ENCODE peak calls at places on chromosomes 7 and 10, in five cellular contexts. X, N, W, P and C are unnamed samples.
A peak's percentile ranks its signal among the peaks of the same experiment; 100 is the strongest.

GRCh38 chr10:79178614-79179403 is 110.0 kb downstream of the ZMIZ1 start:
- DNase-seq in X (peak; percentile 85), N (no peak), W (no peak), P (peak; percentile 91), C (peak; percentile 98)

GRCh38 chr10:97028126-97028831 is 157.5 kb downstream of the SLIT1 start:
- DNase-seq in X (no peak), N (no peak), W (no peak), P (peak; percentile 12), C (no peak)

GRCh38 chr10:19730071-19730470 is 86.2 kb upstream of the PLXDC2 start:
- DNase-seq in X (no peak), N (no peak), W (no peak), P (peak; percentile 77), C (no peak)

GRCh38 chr7:156929789-156930539 is 19.5 kb upstream of the NOM1 start:
- DNase-seq in X (no peak), N (no peak), W (peak; percentile 25), P (no peak), C (no peak)

GRCh38 chr7:40000734-40001315 is 50.8 kb downstream of the CDK13 start:
- DNase-seq in X (no peak), N (no peak), W (no peak), P (peak; percentile 41), C (no peak)

GRCh38 chr7:27611043-27611442 is 51.6 kb downstream of the HIBADH start:
- DNase-seq in X (peak; percentile 34), N (no peak), W (no peak), P (no peak), C (no peak)

GRCh38 chr7:104388222-104388621 is 59.8 kb downstream of the LHFPL3 start:
- DNase-seq in X (no peak), N (no peak), W (no peak), P (no peak), C (no peak)

GRCh38 chr7:21944616-21945373 is 904 bp downstream of the CDCA7L start:
- DNase-seq in X (peak; percentile 30), N (no peak), W (peak; percentile 7), P (peak; percentile 18), C (no peak)

GRCh38 chr10:44801383-44802327 is 109.5 kb upstream of the TMEM72 start:
- DNase-seq in X (peak; percentile 91), N (no peak), W (no peak), P (peak; percentile 98), C (no peak)

GRCh38 chr10:3972460-3973366 is 187.7 kb upstream of the KLF6 start:
- DNase-seq in X (no peak), N (peak; percentile 8), W (peak; percentile 20), P (no peak), C (no peak)

GRCh38 chr7:63047546-63047945 is 951.1 kb upstream of the ZNF722 start:
- DNase-seq in X (no peak), N (no peak), W (no peak), P (no peak), C (no peak)

GRCh38 chr10:133400624-133401424 is 6.9 kb downstream of the MTG1 start:
- DNase-seq in X (no peak), N (no peak), W (no peak), P (no peak), C (no peak)

GRCh38 chr7:95155965-95156364 is 168.4 kb downstream of the PON1 start:
- DNase-seq in X (no peak), N (no peak), W (no peak), P (no peak), C (no peak)

GRCh38 chr7:33091111-33091531 is 18.1 kb downstream of the RP9 start:
- DNase-seq in X (no peak), N (no peak), W (no peak), P (peak; percentile 63), C (no peak)

GRCh38 chr10:63935705-63936104 is 414.5 kb downstream of the REEP3 start:
- DNase-seq in X (no peak), N (no peak), W (no peak), P (peak; percentile 14), C (no peak)

GRCh38 chr10:122056431-122057094 is 67.6 kb downstream of the TACC2 start:
- DNase-seq in X (no peak), N (no peak), W (no peak), P (no peak), C (no peak)